ENCODE peak calls at places on chromosomes 1 and 21, in ten cellular contexts. Y, A, T, M, I, N, J, U, W and H are unnamed samples.

GRCh38 chr1:12486401-12487005 is 131.5 kb downstream of the DHRS3 start:
- DNase-seq in Y (no peak), A (peak; percentile 87), T (no peak), M (no peak), I (peak; percentile 45), N (no peak), J (no peak), U (no peak), W (no peak), H (no peak)

GRCh38 chr1:30310966-30311742 is 412.2 kb downstream of the MATN1 start:
- DNase-seq in Y (no peak), A (no peak), T (no peak), M (no peak), I (no peak), N (no peak), J (no peak), U (no peak), W (no peak), H (peak; percentile 21)

GRCh38 chr1:237043846-237044636 is 2.1 kb downstream of the RYR2 start:
- DNase-seq in Y (no peak), A (no peak), T (no peak), M (no peak), I (no peak), N (no peak), J (no peak), U (no peak), W (peak; percentile 56), H (no peak)

GRCh38 chr1:85137660-85138059 is 63.2 kb downstream of the SYDE2 start:
- DNase-seq in Y (no peak), A (peak; percentile 86), T (peak; percentile 45), M (no peak), I (no peak), N (no peak), J (no peak), U (no peak), W (peak; percentile 94), H (peak; percentile 93)

GRCh38 chr21:35995522-35996088 is 64.7 kb downstream of the SETD4 start:
- DNase-seq in Y (no peak), A (no peak), T (no peak), M (no peak), I (no peak), N (no peak), J (no peak), U (no peak), W (no peak), H (no peak)

GRCh38 chr1:108316545-108316944 is 72.7 kb upstream of the NBPF4 start:
- DNase-seq in Y (peak; percentile 0), A (no peak), T (no peak), M (no peak), I (peak; percentile 15), N (no peak), J (no peak), U (no peak), W (no peak), H (no peak)

GRCh38 chr1:161198877-161199431 is at the start of gene ADAMTS4:
- DNase-seq in Y (peak; percentile 67), A (peak; percentile 53), T (peak; percentile 90), M (no peak), I (peak; percentile 98), N (no peak), J (no peak), U (no peak), W (no peak), H (peak; percentile 43)

GRCh38 chr1:224873645-224874369 is 55.7 kb upstream of the DNAH14 start:
- DNase-seq in Y (peak; percentile 58), A (no peak), T (no peak), M (no peak), I (peak; percentile 83), N (no peak), J (no peak), U (no peak), W (no peak), H (no peak)

GRCh38 chr1:156641761-156642264 is at the start of gene BCAN:
- DNase-seq in Y (no peak), A (no peak), T (peak; percentile 81), M (no peak), I (no peak), N (no peak), J (no peak), U (no peak), W (peak; percentile 39), H (no peak)

GRCh38 chr21:8993284-8993942 is 1528.0 kb upstream of the TPTE start:
- DNase-seq in Y (no peak), A (no peak), T (no peak), M (no peak), I (no peak), N (no peak), J (no peak), U (no peak), W (no peak), H (no peak)

GRCh38 chr1:40658895-40659648 is 6.4 kb downstream of the RIMS3 start:
- DNase-seq in Y (no peak), A (no peak), T (peak; percentile 15), M (no peak), I (no peak), N (no peak), J (no peak), U (no peak), W (no peak), H (no peak)

GRCh38 chr1:35554261-35555211 is 2.7 kb downstream of the KIAA0319L start:
- DNase-seq in Y (no peak), A (peak; percentile 73), T (no peak), M (no peak), I (no peak), N (no peak), J (no peak), U (no peak), W (no peak), H (peak; percentile 75)

GRCh38 chr1:109350650-109351049 is 43.8 kb upstream of the MYBPHL start:
- DNase-seq in Y (no peak), A (peak; percentile 43), T (no peak), M (no peak), I (peak; percentile 12), N (no peak), J (no peak), U (no peak), W (no peak), H (no peak)

GRCh38 chr1:64162151-64162550 is 41.3 kb upstream of the UBE2U start:
- DNase-seq in Y (no peak), A (no peak), T (no peak), M (no peak), I (no peak), N (no peak), J (no peak), U (no peak), W (peak; percentile 54), H (no peak)

GRCh38 chr1:47796626-47797025 is 200.6 kb downstream of the TRABD2B start:
- DNase-seq in Y (no peak), A (no peak), T (no peak), M (no peak), I (no peak), N (no peak), J (no peak), U (no peak), W (no peak), H (no peak)

GRCh38 chr21:45502600-45502999 is 39.6 kb downstream of the SLC19A1 start:
- DNase-seq in Y (no peak), A (no peak), T (no peak), M (no peak), I (no peak), N (no peak), J (no peak), U (no peak), W (no peak), H (no peak)

GRCh38 chr1:1614204-1614953 is 921 bp upstream of the MIB2 start:
- DNase-seq in Y (no peak), A (peak; percentile 69), T (no peak), M (peak; percentile 69), I (peak; percentile 84), N (no peak), J (no peak), U (no peak), W (no peak), H (peak; percentile 40)

GRCh38 chr1:199472025-199472424 is 555.5 kb upstream of the NR5A2 start:
- DNase-seq in Y (no peak), A (no peak), T (no peak), M (no peak), I (peak; percentile 14), N (no peak), J (no peak), U (no peak), W (no peak), H (no peak)

GRCh38 chr1:24349891-24350290 is 30.7 kb downstream of the GRHL3 start:
- DNase-seq in Y (no peak), A (no peak), T (no peak), M (no peak), I (peak; percentile 28), N (no peak), J (no peak), U (no peak), W (no peak), H (no peak)

GRCh38 chr1:185260611-185261010 is 56.4 kb downstream of the IVNS1ABP start:
- DNase-seq in Y (no peak), A (no peak), T (no peak), M (no peak), I (no peak), N (no peak), J (no peak), U (no peak), W (no peak), H (no peak)

GRCh38 chr1:175602186-175602585 is 141.2 kb downstream of the TNR start:
- DNase-seq in Y (no peak), A (no peak), T (no peak), M (no peak), I (no peak), N (no peak), J (no peak), U (no peak), W (no peak), H (no peak)

GRCh38 chr1:47630346-47630745 is 192.5 kb downstream of the FOXD2 start:
- DNase-seq in Y (no peak), A (no peak), T (no peak), M (no peak), I (no peak), N (no peak), J (no peak), U (no peak), W (no peak), H (no peak)

GRCh38 chr1:227892930-227893695 is 54.6 kb downstream of the WNT9A start:
- DNase-seq in Y (no peak), A (no peak), T (no peak), M (peak; percentile 10), I (no peak), N (no peak), J (peak; percentile 47), U (no peak), W (no peak), H (peak; percentile 24)

GRCh38 chr1:203142684-203143408 is 15.3 kb downstream of the ADORA1 start:
- DNase-seq in Y (no peak), A (no peak), T (no peak), M (no peak), I (no peak), N (no peak), J (no peak), U (no peak), W (peak; percentile 99), H (no peak)

GRCh38 chr1:32361674-32362473 is 411 bp downstream of the FAM229A start:
- DNase-seq in Y (no peak), A (peak; percentile 51), T (peak; percentile 56), M (peak; percentile 37), I (peak; percentile 34), N (no peak), J (no peak), U (no peak), W (no peak), H (peak; percentile 49)

GRCh38 chr21:38805282-38806152 is at the start of gene ETS2:
- DNase-seq in Y (peak; percentile 74), A (peak; percentile 95), T (peak; percentile 83), M (peak; percentile 75), I (peak; percentile 88), N (peak; percentile 85), J (peak; percentile 82), U (peak; percentile 21), W (peak; percentile 95), H (peak; percentile 90)

GRCh38 chr1:201493757-201494617 is 12.9 kb downstream of the CSRP1 start:
- DNase-seq in Y (no peak), A (no peak), T (no peak), M (no peak), I (peak; percentile 52), N (peak; percentile 39), J (no peak), U (no peak), W (no peak), H (peak; percentile 61)